ENCODE peak calls at places on chromosomes 1 and 21, in ten cellular contexts. One of them, this sample, is unnamed.

GRCh38 chr1:230261918-230262650 is 164.0 kb downstream of the PGBD5 start:
- DNase-seq in left lung: no peak
- DNase-seq in CD8-positive, alpha-beta T cell: no peak
- DNase-seq in ovary: no peak
- DNase-seq in gastrocnemius medialis: no peak
- DNase-seq in MCF 10A: no peak
- DNase-seq in fibroblast of mammary gland: no peak
- DNase-seq in WTC11: no peak
- DNase-seq in right lobe of liver: no peak
- DNase-seq in pancreas: no peak
- DNase-seq in this sample: peak

GRCh38 chr1:92949937-92950817 is 11.1 kb downstream of the DIPK1A start:
- DNase-seq in left lung: no peak
- DNase-seq in CD8-positive, alpha-beta T cell: no peak
- DNase-seq in ovary: no peak
- DNase-seq in gastrocnemius medialis: no peak
- DNase-seq in MCF 10A: peak
- DNase-seq in fibroblast of mammary gland: peak
- DNase-seq in WTC11: no peak
- DNase-seq in right lobe of liver: no peak
- DNase-seq in pancreas: no peak
- DNase-seq in this sample: no peak

GRCh38 chr1:108053291-108054023 is 88.5 kb upstream of the VAV3 start:
- DNase-seq in left lung: no peak
- DNase-seq in CD8-positive, alpha-beta T cell: no peak
- DNase-seq in ovary: no peak
- DNase-seq in gastrocnemius medialis: peak
- DNase-seq in MCF 10A: peak
- DNase-seq in fibroblast of mammary gland: peak
- DNase-seq in WTC11: no peak
- DNase-seq in right lobe of liver: no peak
- DNase-seq in pancreas: no peak
- DNase-seq in this sample: no peak

GRCh38 chr1:14565076-14565475 is 33.4 kb upstream of the KAZN start:
- DNase-seq in left lung: no peak
- DNase-seq in CD8-positive, alpha-beta T cell: no peak
- DNase-seq in ovary: no peak
- DNase-seq in gastrocnemius medialis: no peak
- DNase-seq in MCF 10A: no peak
- DNase-seq in fibroblast of mammary gland: peak
- DNase-seq in WTC11: no peak
- DNase-seq in right lobe of liver: no peak
- DNase-seq in pancreas: no peak
- DNase-seq in this sample: no peak

GRCh38 chr1:20072771-20073170 is 2.8 kb downstream of the PLA2G5 start:
- DNase-seq in left lung: no peak
- DNase-seq in CD8-positive, alpha-beta T cell: no peak
- DNase-seq in ovary: no peak
- DNase-seq in gastrocnemius medialis: no peak
- DNase-seq in MCF 10A: no peak
- DNase-seq in fibroblast of mammary gland: no peak
- DNase-seq in WTC11: no peak
- DNase-seq in right lobe of liver: no peak
- DNase-seq in pancreas: no peak
- DNase-seq in this sample: no peak

GRCh38 chr1:203321273-203322052 is 16.1 kb downstream of the BTG2 start:
- DNase-seq in left lung: no peak
- DNase-seq in CD8-positive, alpha-beta T cell: no peak
- DNase-seq in ovary: no peak
- DNase-seq in gastrocnemius medialis: no peak
- DNase-seq in MCF 10A: no peak
- DNase-seq in fibroblast of mammary gland: no peak
- DNase-seq in WTC11: no peak
- DNase-seq in right lobe of liver: no peak
- DNase-seq in pancreas: no peak
- DNase-seq in this sample: no peak

GRCh38 chr1:10539411-10540043 is 64.8 kb downstream of the PEX14 start:
- DNase-seq in left lung: no peak
- DNase-seq in CD8-positive, alpha-beta T cell: no peak
- DNase-seq in ovary: no peak
- DNase-seq in gastrocnemius medialis: no peak
- DNase-seq in MCF 10A: no peak
- DNase-seq in fibroblast of mammary gland: peak
- DNase-seq in WTC11: no peak
- DNase-seq in right lobe of liver: no peak
- DNase-seq in pancreas: no peak
- DNase-seq in this sample: no peak

GRCh38 chr1:8061210-8061609 is 35.1 kb upstream of the ERRFI1 start:
- DNase-seq in left lung: peak
- DNase-seq in CD8-positive, alpha-beta T cell: no peak
- DNase-seq in ovary: no peak
- DNase-seq in gastrocnemius medialis: no peak
- DNase-seq in MCF 10A: peak
- DNase-seq in fibroblast of mammary gland: peak
- DNase-seq in WTC11: no peak
- DNase-seq in right lobe of liver: no peak
- DNase-seq in pancreas: no peak
- DNase-seq in this sample: no peak

GRCh38 chr1:166174108-166174507 is 7.3 kb upstream of the FAM78B start:
- DNase-seq in left lung: no peak
- DNase-seq in CD8-positive, alpha-beta T cell: no peak
- DNase-seq in ovary: no peak
- DNase-seq in gastrocnemius medialis: no peak
- DNase-seq in MCF 10A: peak
- DNase-seq in fibroblast of mammary gland: no peak
- DNase-seq in WTC11: no peak
- DNase-seq in right lobe of liver: no peak
- DNase-seq in pancreas: peak
- DNase-seq in this sample: no peak

GRCh38 chr1:61753998-61754508 is 11.8 kb downstream of the PATJ start:
- DNase-seq in left lung: no peak
- DNase-seq in CD8-positive, alpha-beta T cell: no peak
- DNase-seq in ovary: no peak
- DNase-seq in gastrocnemius medialis: no peak
- DNase-seq in MCF 10A: no peak
- DNase-seq in fibroblast of mammary gland: no peak
- DNase-seq in WTC11: no peak
- DNase-seq in right lobe of liver: no peak
- DNase-seq in pancreas: no peak
- DNase-seq in this sample: no peak

GRCh38 chr1:92298213-92298572 is 594 bp downstream of the GLMN start:
- DNase-seq in left lung: no peak
- DNase-seq in CD8-positive, alpha-beta T cell: no peak
- DNase-seq in ovary: no peak
- DNase-seq in gastrocnemius medialis: no peak
- DNase-seq in MCF 10A: no peak
- DNase-seq in fibroblast of mammary gland: no peak
- DNase-seq in WTC11: no peak
- DNase-seq in right lobe of liver: no peak
- DNase-seq in pancreas: no peak
- DNase-seq in this sample: no peak

GRCh38 chr1:166975361-166976129 is at the start of gene ILDR2:
- DNase-seq in left lung: peak
- DNase-seq in CD8-positive, alpha-beta T cell: peak
- DNase-seq in ovary: peak
- DNase-seq in gastrocnemius medialis: peak
- DNase-seq in MCF 10A: peak
- DNase-seq in fibroblast of mammary gland: peak
- DNase-seq in WTC11: peak
- DNase-seq in right lobe of liver: peak
- DNase-seq in pancreas: peak
- DNase-seq in this sample: peak

GRCh38 chr1:119372493-119373086 is 4.0 kb downstream of the HAO2 start:
- DNase-seq in left lung: no peak
- DNase-seq in CD8-positive, alpha-beta T cell: no peak
- DNase-seq in ovary: no peak
- DNase-seq in gastrocnemius medialis: no peak
- DNase-seq in MCF 10A: peak
- DNase-seq in fibroblast of mammary gland: peak
- DNase-seq in WTC11: peak
- DNase-seq in right lobe of liver: no peak
- DNase-seq in pancreas: no peak
- DNase-seq in this sample: no peak

GRCh38 chr1:39675220-39675619 is 3.3 kb upstream of the NT5C1A start:
- DNase-seq in left lung: no peak
- DNase-seq in CD8-positive, alpha-beta T cell: no peak
- DNase-seq in ovary: no peak
- DNase-seq in gastrocnemius medialis: peak
- DNase-seq in MCF 10A: peak
- DNase-seq in fibroblast of mammary gland: no peak
- DNase-seq in WTC11: no peak
- DNase-seq in right lobe of liver: no peak
- DNase-seq in pancreas: peak
- DNase-seq in this sample: no peak

GRCh38 chr1:246921481-246921880 is 10.3 kb downstream of the AHCTF1 start:
- DNase-seq in left lung: no peak
- DNase-seq in CD8-positive, alpha-beta T cell: no peak
- DNase-seq in ovary: no peak
- DNase-seq in gastrocnemius medialis: no peak
- DNase-seq in MCF 10A: peak
- DNase-seq in fibroblast of mammary gland: peak
- DNase-seq in WTC11: no peak
- DNase-seq in right lobe of liver: no peak
- DNase-seq in pancreas: no peak
- DNase-seq in this sample: no peak

GRCh38 chr21:37829043-37829442 is 87.2 kb downstream of the KCNJ6 start:
- DNase-seq in left lung: no peak
- DNase-seq in CD8-positive, alpha-beta T cell: no peak
- DNase-seq in ovary: no peak
- DNase-seq in gastrocnemius medialis: no peak
- DNase-seq in MCF 10A: peak
- DNase-seq in fibroblast of mammary gland: no peak
- DNase-seq in WTC11: no peak
- DNase-seq in right lobe of liver: no peak
- DNase-seq in pancreas: no peak
- DNase-seq in this sample: no peak

GRCh38 chr1:165623624-165624023 is 7.4 kb upstream of the MGST3 start:
- DNase-seq in left lung: no peak
- DNase-seq in CD8-positive, alpha-beta T cell: no peak
- DNase-seq in ovary: no peak
- DNase-seq in gastrocnemius medialis: no peak
- DNase-seq in MCF 10A: no peak
- DNase-seq in fibroblast of mammary gland: no peak
- DNase-seq in WTC11: no peak
- DNase-seq in right lobe of liver: no peak
- DNase-seq in pancreas: no peak
- DNase-seq in this sample: no peak

GRCh38 chr1:41627491-41628280 is 143.2 kb upstream of the EDN2 start:
- DNase-seq in left lung: no peak
- DNase-seq in CD8-positive, alpha-beta T cell: no peak
- DNase-seq in ovary: no peak
- DNase-seq in gastrocnemius medialis: no peak
- DNase-seq in MCF 10A: no peak
- DNase-seq in fibroblast of mammary gland: no peak
- DNase-seq in WTC11: no peak
- DNase-seq in right lobe of liver: no peak
- DNase-seq in pancreas: no peak
- DNase-seq in this sample: no peak

DNA sequence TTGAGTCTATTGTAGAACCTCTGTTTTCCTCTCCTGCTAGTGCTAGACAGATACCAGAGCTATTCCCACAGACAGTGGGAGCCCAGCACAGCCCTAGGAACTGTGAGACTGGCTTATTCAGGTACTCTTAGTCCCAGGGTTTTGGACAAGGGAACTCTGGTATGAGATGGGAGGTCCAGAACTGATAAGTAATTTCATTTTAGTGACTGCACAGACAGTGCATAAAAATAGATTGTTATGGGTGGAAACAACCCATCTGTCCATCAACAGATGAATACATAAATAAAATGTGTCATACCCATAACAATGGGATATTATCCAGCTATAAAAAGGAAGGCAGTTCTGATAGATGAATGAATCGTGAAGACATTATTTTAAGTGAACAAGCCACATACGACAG is 9.0 kb downstream of the EPS8L3 start:
- DNase-seq in left lung: no peak
- DNase-seq in CD8-positive, alpha-beta T cell: no peak
- DNase-seq in ovary: no peak
- DNase-seq in gastrocnemius medialis: no peak
- DNase-seq in MCF 10A: no peak
- DNase-seq in fibroblast of mammary gland: no peak
- DNase-seq in WTC11: no peak
- DNase-seq in right lobe of liver: no peak
- DNase-seq in pancreas: no peak
- DNase-seq in this sample: no peak
- TF ChIP-seq CTCF in left lung: no peak
- TF ChIP-seq CTCF in CD8-positive, alpha-beta T cell: no peak
- TF ChIP-seq CTCF in ovary: no peak
- TF ChIP-seq CTCF in gastrocnemius medialis: no peak
- TF ChIP-seq CTCF in MCF 10A: no peak
- TF ChIP-seq CTCF in fibroblast of mammary gland: no peak
- TF ChIP-seq CTCF in WTC11: no peak
- TF ChIP-seq CTCF in right lobe of liver: no peak
- TF ChIP-seq CTCF in pancreas: no peak
- TF ChIP-seq CTCF in this sample: no peak

GRCh38 chr21:35138665-35139381 is 89.7 kb upstream of the RUNX1 start:
- DNase-seq in left lung: no peak
- DNase-seq in CD8-positive, alpha-beta T cell: peak
- DNase-seq in ovary: no peak
- DNase-seq in gastrocnemius medialis: no peak
- DNase-seq in MCF 10A: peak
- DNase-seq in fibroblast of mammary gland: peak
- DNase-seq in WTC11: no peak
- DNase-seq in right lobe of liver: no peak
- DNase-seq in pancreas: no peak
- DNase-seq in this sample: peak
- TF ChIP-seq CTCF in left lung: no peak
- TF ChIP-seq CTCF in CD8-positive, alpha-beta T cell: no peak
- TF ChIP-seq CTCF in ovary: no peak
- TF ChIP-seq CTCF in gastrocnemius medialis: no peak
- TF ChIP-seq CTCF in MCF 10A: no peak
- TF ChIP-seq CTCF in fibroblast of mammary gland: no peak
- TF ChIP-seq CTCF in WTC11: no peak
- TF ChIP-seq CTCF in right lobe of liver: no peak
- TF ChIP-seq CTCF in pancreas: no peak
- TF ChIP-seq CTCF in this sample: no peak

GRCh38 chr1:73627723-73628122 is 570.3 kb downstream of the LRRIQ3 start:
- DNase-seq in left lung: no peak
- DNase-seq in CD8-positive, alpha-beta T cell: no peak
- DNase-seq in ovary: no peak
- DNase-seq in gastrocnemius medialis: no peak
- DNase-seq in MCF 10A: no peak
- DNase-seq in fibroblast of mammary gland: no peak
- DNase-seq in WTC11: peak
- DNase-seq in right lobe of liver: no peak
- DNase-seq in pancreas: no peak
- DNase-seq in this sample: no peak
- TF ChIP-seq CTCF in left lung: no peak
- TF ChIP-seq CTCF in CD8-positive, alpha-beta T cell: no peak
- TF ChIP-seq CTCF in ovary: no peak
- TF ChIP-seq CTCF in gastrocnemius medialis: no peak
- TF ChIP-seq CTCF in MCF 10A: no peak
- TF ChIP-seq CTCF in fibroblast of mammary gland: no peak
- TF ChIP-seq CTCF in WTC11: no peak
- TF ChIP-seq CTCF in right lobe of liver: no peak
- TF ChIP-seq CTCF in pancreas: no peak
- TF ChIP-seq CTCF in this sample: no peak

DNA sequence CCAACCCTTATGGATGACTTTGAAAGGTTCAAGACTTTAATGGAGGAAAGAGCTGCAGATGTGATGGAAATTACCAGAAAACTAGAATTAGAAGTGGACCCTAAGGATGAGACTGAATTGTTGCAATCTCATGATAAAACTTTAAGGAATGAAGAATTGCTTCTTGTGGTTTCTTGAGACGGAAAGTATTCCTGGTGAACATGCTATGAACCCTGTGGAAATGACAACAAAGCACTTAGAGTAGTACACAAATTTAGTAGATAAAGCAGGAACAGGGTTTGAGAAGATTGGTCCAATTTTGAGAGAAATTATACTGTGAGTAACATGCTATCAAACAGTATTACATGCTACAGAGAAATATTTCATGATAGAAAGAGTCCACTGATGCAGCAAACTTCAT is 215.4 kb downstream of the OMA1 start:
- DNase-seq in left lung: no peak
- DNase-seq in CD8-positive, alpha-beta T cell: no peak
- DNase-seq in ovary: no peak
- DNase-seq in gastrocnemius medialis: no peak
- DNase-seq in MCF 10A: no peak
- DNase-seq in fibroblast of mammary gland: peak
- DNase-seq in WTC11: no peak
- DNase-seq in right lobe of liver: no peak
- DNase-seq in pancreas: no peak
- DNase-seq in this sample: no peak
- TF ChIP-seq CTCF in left lung: no peak
- TF ChIP-seq CTCF in CD8-positive, alpha-beta T cell: no peak
- TF ChIP-seq CTCF in ovary: no peak
- TF ChIP-seq CTCF in gastrocnemius medialis: no peak
- TF ChIP-seq CTCF in MCF 10A: no peak
- TF ChIP-seq CTCF in fibroblast of mammary gland: no peak
- TF ChIP-seq CTCF in WTC11: no peak
- TF ChIP-seq CTCF in right lobe of liver: no peak
- TF ChIP-seq CTCF in pancreas: no peak
- TF ChIP-seq CTCF in this sample: no peak